ENCODE peak calls at places on chromosomes 16 and 17, in ten cellular contexts. V is GM12865, Q is dorsolateral prefrontal cortex, C is lower leg skin, L is cardiac fibroblast, R is IMR-90, U is colonic mucosa, W is left ventricle myocardium inferior, I is heart left ventricle, H is lower lobe of right lung. B is an unnamed sample.
A peak's percentile ranks its signal among the peaks of the same experiment; 100 is the strongest.

GRCh38 chr16:4370151-4370550 is 1.5 kb upstream of the VASN start:
- DNase-seq in V (no peak), Q (no peak), C (no peak), L (no peak), R (no peak), U (no peak), W (no peak), I (no peak), H (no peak), B (no peak)

GRCh38 chr16:75074920-75075687 is 41.5 kb downstream of the LDHD start:
- DNase-seq in V (peak; percentile 96), Q (peak; percentile 44), C (no peak), L (no peak), R (no peak), U (no peak), W (no peak), I (no peak), H (no peak), B (no peak)

GRCh38 chr16:81443688-81444447 is 740 bp upstream of the CMIP start:
- DNase-seq in V (no peak), Q (no peak), C (peak; percentile 92), L (no peak), R (no peak), U (peak; percentile 48), W (peak; percentile 40), I (peak; percentile 51), H (peak; percentile 67), B (no peak)

GRCh38 chr17:46832945-46833839 is 14.7 kb upstream of the WNT3 start:
- DNase-seq in V (no peak), Q (no peak), C (no peak), L (peak; percentile 71), R (peak; percentile 87), U (no peak), W (no peak), I (no peak), H (peak; percentile 37), B (no peak)

GRCh38 chr17:41544497-41544896 is 16.4 kb upstream of the KRT19 start:
- DNase-seq in V (no peak), Q (no peak), C (no peak), L (no peak), R (no peak), U (peak; percentile 74), W (no peak), I (no peak), H (no peak), B (no peak)

GRCh38 chr17:81681672-81682071 is 1.9 kb downstream of the ARL16 start:
- DNase-seq in V (no peak), Q (no peak), C (no peak), L (no peak), R (no peak), U (no peak), W (no peak), I (no peak), H (no peak), B (no peak)

GRCh38 chr17:51611585-51611984 is 351.2 kb downstream of the UTP18 start:
- DNase-seq in V (no peak), Q (no peak), C (no peak), L (no peak), R (no peak), U (no peak), W (no peak), I (peak; percentile 28), H (no peak), B (no peak)

GRCh38 chr17:41617698-41618097 is 5.1 kb upstream of the KRT16 start:
- DNase-seq in V (no peak), Q (no peak), C (no peak), L (no peak), R (no peak), U (no peak), W (no peak), I (no peak), H (no peak), B (no peak)

GRCh38 chr17:81715872-81716673 is 4.0 kb downstream of the SLC25A10 start:
- DNase-seq in V (no peak), Q (no peak), C (no peak), L (no peak), R (no peak), U (no peak), W (no peak), I (no peak), H (peak; percentile 37), B (no peak)

GRCh38 chr16:855471-855870 is 54.9 kb upstream of the GNG13 start:
- DNase-seq in V (no peak), Q (no peak), C (no peak), L (no peak), R (no peak), U (no peak), W (no peak), I (no peak), H (no peak), B (no peak)

GRCh38 chr17:42980766-42981397 is 517 bp downstream of the RUNDC1 start:
- DNase-seq in V (peak; percentile 80), Q (peak; percentile 50), C (no peak), L (peak; percentile 59), R (peak; percentile 64), U (peak; percentile 75), W (peak; percentile 24), I (peak; percentile 42), H (peak; percentile 69), B (peak; percentile 34)

GRCh38 chr17:16374129-16374528 is 6.8 kb upstream of the UBB start:
- DNase-seq in V (no peak), Q (no peak), C (no peak), L (peak; percentile 93), R (peak; percentile 75), U (peak; percentile 42), W (no peak), I (peak; percentile 28), H (no peak), B (peak; percentile 35)

GRCh38 chr16:69564845-69565610 is 738 bp upstream of the NFAT5 start:
- DNase-seq in V (peak; percentile 12), Q (no peak), C (no peak), L (peak; percentile 19), R (no peak), U (no peak), W (no peak), I (no peak), H (no peak), B (no peak)

GRCh38 chr16:87380875-87381274 is 2.7 kb downstream of the FBXO31 start:
- DNase-seq in V (peak; percentile 79), Q (no peak), C (no peak), L (peak; percentile 47), R (peak; percentile 61), U (no peak), W (no peak), I (no peak), H (peak; percentile 13), B (no peak)

GRCh38 chr16:31177136-31177535 is 2.8 kb upstream of the FUS start:
- DNase-seq in V (no peak), Q (no peak), C (no peak), L (peak; percentile 36), R (peak; percentile 59), U (no peak), W (no peak), I (no peak), H (peak; percentile 51), B (no peak)

GRCh38 chr16:69618307-69618706 is 52.5 kb downstream of the NFAT5 start:
- DNase-seq in V (no peak), Q (no peak), C (no peak), L (peak; percentile 23), R (no peak), U (no peak), W (no peak), I (no peak), H (no peak), B (no peak)

GRCh38 chr16:26453215-26453614 is 613.5 kb upstream of the C16orf82 start:
- DNase-seq in V (peak; percentile 0), Q (no peak), C (no peak), L (no peak), R (no peak), U (no peak), W (no peak), I (no peak), H (no peak), B (no peak)
- TF ChIP-seq CTCF in V (peak; percentile 11), Q (no peak), C (no peak), L (no peak), R (no peak), U (no peak), W (no peak), I (no peak), H (no peak), B (no peak)

DNA sequence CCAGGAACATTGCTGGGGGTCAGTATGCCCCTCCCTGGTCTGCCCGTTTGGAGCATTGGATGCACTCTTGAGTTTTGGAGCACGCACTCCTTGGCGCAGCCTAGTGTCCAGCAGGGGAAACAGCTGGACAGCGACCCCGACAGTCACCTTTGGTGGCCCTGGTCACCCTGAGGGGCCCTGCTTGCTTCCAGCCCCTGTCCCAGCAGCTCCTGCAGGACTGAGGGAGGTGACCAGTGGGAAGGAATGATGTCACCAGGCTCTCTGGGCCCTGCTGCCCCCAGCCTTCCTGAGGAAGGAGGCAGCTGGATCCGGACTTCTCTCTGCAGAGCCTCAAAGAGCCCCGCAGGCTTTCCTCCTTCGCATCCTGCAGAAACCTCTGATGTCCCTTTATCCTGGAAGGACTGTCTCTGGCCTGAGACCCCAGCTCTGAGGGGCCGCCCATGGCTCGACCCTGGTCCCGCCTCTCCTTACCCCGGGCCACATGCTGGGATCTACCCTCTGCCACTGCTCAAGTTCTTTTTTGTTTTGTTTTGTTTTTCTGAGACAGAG is 11.8 kb downstream of the ZSCAN10 start:
- DNase-seq in V (no peak), Q (no peak), C (no peak), L (no peak), R (no peak), U (no peak), W (peak; percentile 46), I (peak; percentile 66), H (no peak), B (no peak)
- H3K4me3 ChIP-seq in V (no peak overlapping the region), Q (no peak overlapping the region), C (no peak overlapping the region), L (no peak overlapping the region), R (no peak overlapping the region), U (no peak overlapping the region), W (peak overlapping the region; percentile 63), I (peak overlapping the region; percentile 62), H (peak overlapping the region; percentile 60), B (peak overlapping the region; percentile 16)

DNA sequence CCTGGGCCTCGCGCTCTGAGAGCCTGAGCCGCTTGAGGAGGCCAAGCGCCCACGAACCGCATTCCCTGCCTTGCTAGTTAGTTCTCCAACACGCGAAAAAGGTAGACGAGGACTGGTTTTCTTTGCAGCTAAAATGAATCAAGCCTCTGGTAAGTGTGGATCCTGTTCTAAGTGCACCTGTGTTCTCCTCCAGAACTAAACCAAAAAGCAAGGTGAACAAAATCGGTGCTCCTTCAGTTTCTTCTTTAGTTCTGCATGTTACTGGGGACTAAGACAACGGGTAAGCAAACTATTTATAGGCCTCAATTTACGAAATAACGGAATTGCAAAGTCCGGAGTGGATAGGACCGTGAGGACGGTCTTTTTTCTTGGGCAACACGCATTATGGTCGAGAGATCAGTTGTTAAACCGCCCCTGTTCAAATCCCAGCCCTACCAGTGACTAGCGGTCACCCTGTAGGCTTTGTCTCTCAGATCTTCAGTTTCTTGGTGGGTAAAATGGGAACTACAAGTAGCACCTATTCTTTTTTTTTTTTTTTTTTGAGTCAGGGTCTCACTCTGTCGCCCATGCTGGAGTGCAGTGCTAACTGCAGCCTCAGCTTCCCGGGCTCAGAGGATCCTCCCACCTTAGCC is 993 bp upstream of the ANKRD11 start:
- DNase-seq in V (peak; percentile 51), Q (no peak), C (no peak), L (peak; percentile 48), R (no peak), U (no peak), W (no peak), I (no peak), H (no peak), B (peak; percentile 41)
- TF ChIP-seq CTCF in V (no peak), Q (no peak), C (no peak), L (peak; percentile 17), R (no peak), U (no peak), W (peak; percentile 23), I (no peak), H (no peak), B (peak; percentile 27)

GRCh38 chr17:59431606-59432005 is 100.2 kb downstream of the YPEL2 start:
- DNase-seq in V (peak; percentile 26), Q (no peak), C (no peak), L (peak; percentile 67), R (peak; percentile 43), U (no peak), W (no peak), I (no peak), H (no peak), B (no peak)
- H3K4me3 ChIP-seq in V (no peak overlapping the region), Q (no peak overlapping the region), C (no peak overlapping the region), L (no peak overlapping the region), R (no peak overlapping the region), U (no peak overlapping the region), W (no peak overlapping the region), I (no peak overlapping the region), H (no peak overlapping the region), B (no peak overlapping the region)